ENCODE peak calls at places on chromosome 5, in five cellular contexts. G is left ventricle myocardium inferior, N is BJ, O is AG04450, M is astrocyte of the spinal cord. K is an unnamed sample.

GRCh38 chr5:60092671-60093422 is 199.3 kb upstream of the PDE4D start:
- DNase-seq in N (peak), G (no peak), M (peak), O (no peak), K (no peak)

GRCh38 chr5:173016621-173017046 is 33.1 kb downstream of the ATP6V0E1 start:
- DNase-seq in G (no peak), O (no peak), N (peak), M (peak), K (peak)

GRCh38 chr5:73104326-73104725 is 16.0 kb upstream of the TMEM171 start:
- DNase-seq in M (no peak), N (no peak), O (no peak), G (no peak), K (no peak)

GRCh38 chr5:126054593-126055347 is 368.4 kb upstream of the GRAMD2B start:
- DNase-seq in G (no peak), M (no peak), O (no peak), N (no peak), K (no peak)

GRCh38 chr5:1345876-1346626 is 1.2 kb upstream of the CLPTM1L start:
- DNase-seq in M (no peak), G (no peak), O (no peak), N (no peak), K (no peak)

GRCh38 chr5:144183254-144183889 is 12.7 kb downstream of the KCTD16 start:
- DNase-seq in M (peak), O (no peak), N (no peak), G (no peak), K (no peak)

GRCh38 chr5:2432070-2432920 is 319.2 kb downstream of the IRX2 start:
- DNase-seq in O (no peak), N (no peak), G (no peak), M (no peak), K (no peak)

GRCh38 chr5:112525217-112525616 is 106.1 kb upstream of the EPB41L4A start:
- DNase-seq in G (no peak), O (no peak), M (no peak), N (no peak), K (no peak)

GRCh38 chr5:165565921-165566320 is 2060.5 kb downstream of the MAT2B start:
- DNase-seq in N (no peak), G (no peak), O (no peak), M (no peak), K (no peak)

GRCh38 chr5:134436523-134437339 is 25.1 kb upstream of the CDKN2AIPNL start:
- DNase-seq in N (peak), O (peak), G (peak), M (peak), K (peak)

GRCh38 chr5:166349036-166349435 is 1942.4 kb upstream of the WWC1 start:
- DNase-seq in N (no peak), M (no peak), G (no peak), O (no peak), K (no peak)

GRCh38 chr5:35924950-35925722 is 13.3 kb downstream of the CAPSL start:
- DNase-seq in G (peak), O (peak), M (peak), N (peak), K (peak)

GRCh38 chr5:55223219-55223987 is 3.7 kb downstream of the MCIDAS start:
- DNase-seq in M (no peak), N (no peak), O (no peak), G (no peak), K (no peak)

GRCh38 chr5:156522651-156523529 is 195.9 kb downstream of the SGCD start:
- DNase-seq in O (no peak), G (no peak), N (no peak), M (no peak), K (no peak)

GRCh38 chr5:147290261-147290660 is 55.4 kb downstream of the STK32A start:
- DNase-seq in G (peak), N (no peak), O (no peak), M (no peak), K (no peak)

GRCh38 chr5:146340260-146341081 is 1.8 kb downstream of the POU4F3 start:
- DNase-seq in O (peak), N (no peak), G (peak), M (peak), K (no peak)

GRCh38 chr5:171308453-171309275 is at the start of gene TLX3:
- DNase-seq in M (no peak), G (no peak), N (no peak), O (no peak), K (no peak)

GRCh38 chr5:31671339-31671741 is 32.4 kb downstream of the PDZD2 start:
- DNase-seq in N (no peak), M (peak), G (peak), O (no peak), K (no peak)

GRCh38 chr5:135179308-135179980 is 145.4 kb upstream of the PITX1 start:
- DNase-seq in G (no peak), O (no peak), M (no peak), N (no peak), K (peak)

GRCh38 chr5:154076240-154076922 is 37.6 kb downstream of the MFAP3 start:
- DNase-seq in N (no peak), O (no peak), G (no peak), M (no peak), K (no peak)

GRCh38 chr5:165333623-165334022 is 1828.2 kb downstream of the MAT2B start:
- DNase-seq in O (no peak), N (no peak), M (no peak), G (no peak), K (no peak)

GRCh38 chr5:97554992-97555981 is 372.2 kb upstream of the RIOK2 start:
- DNase-seq in O (peak), N (no peak), M (peak), G (no peak), K (no peak)

GRCh38 chr5:135578685-135579341 is at the start of gene CXCL14:
- DNase-seq in M (peak), G (no peak), O (no peak), N (no peak), K (no peak)

GRCh38 chr5:169416583-169417196 is 115.8 kb upstream of the SLIT3 start:
- DNase-seq in M (peak), N (no peak), G (peak), O (no peak), K (peak)

GRCh38 chr5:58106754-58107410 is 353.0 kb downstream of the PLK2 start:
- DNase-seq in N (no peak), M (no peak), G (no peak), O (no peak), K (no peak)

GRCh38 chr5:102910240-102911226 is 155.4 kb downstream of the PAM start:
- DNase-seq in G (no peak), M (peak), N (peak), O (peak), K (no peak)

DNA sequence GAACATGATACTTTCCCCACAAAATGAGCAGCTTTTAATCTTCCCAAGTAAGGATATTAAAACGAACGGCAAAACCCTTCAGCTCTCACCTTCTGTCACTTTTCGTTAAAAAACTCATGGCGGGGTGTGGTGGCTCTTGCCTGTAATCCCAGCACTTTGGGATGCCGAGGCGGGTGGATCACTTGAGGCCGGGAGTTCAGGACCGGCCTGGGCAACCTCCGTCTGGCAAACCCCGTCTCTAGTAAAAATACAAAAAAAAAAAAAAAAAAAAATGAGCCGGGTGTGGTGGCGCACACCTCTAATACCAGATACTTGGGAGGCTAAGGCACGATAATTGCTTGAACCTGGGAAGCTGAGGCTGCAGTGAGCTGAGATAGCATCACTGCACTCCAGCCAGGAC is 902 bp downstream of the TMED9 start:
- DNase-seq in O (no peak), N (no peak), G (no peak), M (no peak), K (no peak)
- H3K4me3 ChIP-seq in O (peak), N (peak), G (peak), M (peak), K (peak)

DNA sequence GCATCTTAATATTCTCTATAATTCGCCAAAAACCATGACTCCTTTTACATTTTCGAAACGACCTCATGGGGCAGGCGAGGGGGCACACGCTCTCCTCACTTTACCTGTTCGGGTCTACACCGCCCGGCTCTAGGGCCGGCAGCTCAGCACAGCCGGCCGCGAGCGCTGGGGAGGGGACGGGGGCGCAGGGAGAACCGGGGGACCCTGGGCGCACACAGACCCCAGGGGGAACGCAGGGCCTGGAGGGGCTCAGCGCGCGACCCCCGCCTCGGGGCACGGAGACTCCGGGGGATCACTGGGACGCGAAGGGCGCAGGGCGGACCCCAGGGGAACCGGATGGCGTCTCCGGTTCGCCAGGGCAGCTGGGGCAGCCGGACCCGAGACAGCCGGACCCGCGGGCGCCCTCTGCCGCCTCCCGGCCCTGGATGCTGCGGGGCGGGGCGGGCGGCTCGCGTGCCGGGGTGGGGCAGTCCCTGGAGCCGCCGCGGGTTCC is at the start of gene AHRR:
- DNase-seq in O (no peak), M (peak), G (peak), N (no peak), K (no peak)
- H3K4me3 ChIP-seq in O (peak), M (peak), G (peak), N (peak), K (peak)

GRCh38 chr5:150582281-150582791 is 58.1 kb upstream of the SYNPO start:
- DNase-seq in N (no peak), G (peak), M (peak), O (peak), K (no peak)
- H3K4me3 ChIP-seq in N (no peak), G (no peak), M (no peak), O (no peak), K (no peak)

DNA sequence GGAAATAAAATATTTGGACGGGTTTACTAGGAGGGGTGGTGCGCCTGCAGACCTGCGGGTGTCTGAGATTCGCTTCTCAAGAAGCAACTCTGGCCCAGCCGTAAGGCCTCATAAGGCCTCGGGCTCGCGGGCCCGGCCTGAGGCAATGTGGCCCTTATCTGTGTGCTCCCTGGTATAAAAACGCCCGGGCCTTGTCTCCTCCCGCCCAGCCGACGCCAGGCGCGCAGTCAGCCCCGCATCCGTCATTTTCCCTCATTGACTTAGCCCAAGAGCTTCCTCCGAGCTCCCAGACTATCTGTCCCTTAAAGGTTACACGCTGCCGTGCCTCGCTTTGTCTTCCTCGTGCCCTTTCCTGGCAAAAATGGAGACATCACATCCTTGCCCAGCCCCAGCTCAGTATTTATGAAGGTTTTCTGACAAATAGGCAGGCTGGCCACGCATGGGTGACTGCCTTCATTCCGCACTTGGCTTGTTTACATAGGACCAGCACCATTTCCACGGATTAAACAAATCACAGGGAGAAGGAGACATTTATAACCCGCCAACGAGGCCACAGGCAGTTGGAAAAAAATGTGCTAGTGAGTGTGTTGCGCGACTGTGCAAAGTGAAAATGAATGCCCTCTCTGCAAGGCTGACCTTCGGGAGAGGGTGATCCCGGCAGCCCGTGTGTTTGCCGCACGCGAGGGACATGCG is 74.5 kb upstream of the TBCA start:
- DNase-seq in O (no peak), M (no peak), G (no peak), N (no peak), K (no peak)
- H3K4me3 ChIP-seq in O (no peak), M (peak), G (peak), N (no peak), K (peak)

GRCh38 chr5:140547508-140548299 is at the start of gene EIF4EBP3:
- DNase-seq in G (peak), N (peak), M (peak), O (peak), K (peak)

GRCh38 chr5:140548791-140549190 is 1.3 kb downstream of the EIF4EBP3 start:
- DNase-seq in M (no peak), O (no peak), N (no peak), G (no peak), K (no peak)

GRCh38 chr5:140548300-140548688 is 832 bp downstream of the EIF4EBP3 start:
- DNase-seq in M (no peak), G (no peak), N (no peak), O (no peak), K (no peak)

GRCh38 chr5:140545606-140546005 is 1.9 kb upstream of the EIF4EBP3 start:
- DNase-seq in G (no peak), N (no peak), O (no peak), M (no peak), K (no peak)

GRCh38 chr5:140546851-140547507 is 483 bp upstream of the EIF4EBP3 start:
- DNase-seq in M (no peak), O (no peak), G (no peak), N (no peak), K (no peak)
- H3K4me3 ChIP-seq in M (no peak), O (peak), G (peak), N (no peak), K (peak)

GRCh38 chr5:177111720-177112394 is 21.7 kb upstream of the NSD1 start:
- DNase-seq in G (peak), M (no peak), O (no peak), N (no peak), K (no peak)

GRCh38 chr5:177117441-177118045 is 16.0 kb upstream of the NSD1 start:
- DNase-seq in G (no peak), M (no peak), O (no peak), N (no peak), K (no peak)

GRCh38 chr5:177112589-177113220 is 20.9 kb upstream of the NSD1 start:
- DNase-seq in O (no peak), M (no peak), G (no peak), N (no peak), K (no peak)

GRCh38 chr5:177113566-177114424 is 19.8 kb upstream of the NSD1 start:
- DNase-seq in N (no peak), O (no peak), M (peak), G (peak), K (peak)

GRCh38 chr5:177116631-177117373 is 16.8 kb upstream of the NSD1 start:
- DNase-seq in O (no peak), M (peak), N (no peak), G (peak), K (peak)
- H3K4me3 ChIP-seq in O (no peak), M (no peak), N (no peak), G (peak), K (peak)

GRCh38 chr5:75050415-75050814 is 1.9 kb downstream of the GCNT4 start:
- DNase-seq in M (no peak), G (no peak), O (no peak), N (no peak), K (no peak)

GRCh38 chr5:75047356-75047755 is 5.0 kb downstream of the GCNT4 start:
- DNase-seq in N (no peak), G (no peak), M (no peak), O (no peak), K (no peak)

GRCh38 chr5:75049581-75050274 is 2.6 kb downstream of the GCNT4 start:
- DNase-seq in N (no peak), G (peak), O (no peak), M (peak), K (no peak)

GRCh38 chr5:75046366-75047142 is 5.8 kb downstream of the GCNT4 start:
- DNase-seq in O (no peak), G (no peak), M (no peak), N (no peak), K (no peak)

DNA sequence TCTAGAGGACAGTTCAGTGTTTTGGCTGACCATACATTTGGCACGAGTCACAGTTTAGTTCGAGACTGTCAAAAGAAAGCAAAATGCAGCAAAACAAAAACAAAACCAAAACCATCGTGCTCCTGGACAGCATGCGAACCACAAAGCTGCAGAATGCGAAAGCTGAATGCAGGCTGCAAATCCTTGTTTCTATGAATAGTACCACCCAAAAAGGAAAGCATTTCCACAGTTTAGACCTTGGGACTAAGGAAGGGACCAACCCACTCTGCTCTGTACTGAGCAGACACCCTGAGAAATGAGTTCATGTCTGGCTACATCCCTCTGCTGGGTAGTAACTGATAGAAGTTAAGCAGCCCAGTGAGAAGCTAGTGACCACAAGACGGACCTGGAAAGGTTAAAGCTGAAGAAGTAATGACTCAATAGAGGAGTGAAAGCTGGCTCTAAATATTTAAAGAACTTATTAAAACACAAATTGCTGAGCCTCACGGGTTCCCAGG is 3.9 kb downstream of the GCNT4 start:
- DNase-seq in N (no peak), G (no peak), O (no peak), M (peak), K (no peak)
- H3K4me3 ChIP-seq in N (no peak), G (no peak), O (no peak), M (no peak), K (no peak)

DNA sequence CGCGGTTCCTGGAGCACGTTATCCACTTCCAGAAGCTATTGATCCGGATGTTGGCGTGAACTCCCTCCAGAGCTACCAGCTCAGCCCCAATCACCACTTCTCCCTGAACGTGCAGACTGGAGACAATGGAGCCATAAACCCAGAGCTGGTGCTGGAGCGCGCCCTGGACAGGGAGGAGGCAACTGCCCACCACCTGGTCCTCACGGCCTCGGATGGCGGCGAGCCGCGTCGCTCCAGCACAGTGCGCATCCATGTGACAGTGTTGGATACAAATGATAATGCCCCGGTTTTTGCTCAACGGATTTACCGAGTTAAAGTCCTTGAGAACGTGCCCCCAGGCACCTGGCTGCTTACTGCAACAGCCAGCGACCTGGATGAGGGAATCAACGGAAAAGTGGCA is 809 bp downstream of the PCDHGA9 start:
- DNase-seq in G (no peak), N (no peak), O (no peak), M (no peak), K (no peak)
- H3K4me3 ChIP-seq in G (peak), N (no peak), O (peak), M (peak), K (no peak)

K was measured in right atrium auricular region.